ENCODE peak calls at places on chromosomes 5 and 9, in ten cellular contexts. One of them, this sample, is unnamed.

GRCh38 chr9:128116104-128117083 is 11.1 kb downstream of the PTGES2 start:
- DNase-seq in EH: no peak
- DNase-seq in activated CD4-positive, alpha-beta T cell treated with anti-CD3 and anti-CD28 coated beads for 24 hours: no peak
- DNase-seq in astrocyte of the cerebellum: no peak
- DNase-seq in mammary epithelial cell: no peak
- DNase-seq in stimulated activated CD8-positive, alpha-beta memory T cell treated with anti-CD3 and anti-CD28 coated beads, Interleukin-7, amount 100 ng/mL, for 48 hours: no peak
- DNase-seq in astrocyte of the spinal cord: no peak
- DNase-seq in HCT116: no peak
- DNase-seq in body of pancreas: no peak
- DNase-seq in retinal pigment epithelial cell: no peak
- DNase-seq in this sample: no peak

GRCh38 chr9:74920944-74921626 is 31.6 kb downstream of the C9orf40 start:
- DNase-seq in EH: no peak
- DNase-seq in activated CD4-positive, alpha-beta T cell treated with anti-CD3 and anti-CD28 coated beads for 24 hours: no peak
- DNase-seq in astrocyte of the cerebellum: no peak
- DNase-seq in mammary epithelial cell: peak; percentile 18
- DNase-seq in stimulated activated CD8-positive, alpha-beta memory T cell treated with anti-CD3 and anti-CD28 coated beads, Interleukin-7, amount 100 ng/mL, for 48 hours: no peak
- DNase-seq in astrocyte of the spinal cord: no peak
- DNase-seq in HCT116: no peak
- DNase-seq in body of pancreas: no peak
- DNase-seq in retinal pigment epithelial cell: no peak
- DNase-seq in this sample: no peak

GRCh38 chr9:5587024-5587423 is 41.9 kb upstream of the RIC1 start:
- DNase-seq in EH: peak; percentile 90
- DNase-seq in activated CD4-positive, alpha-beta T cell treated with anti-CD3 and anti-CD28 coated beads for 24 hours: peak; percentile 18
- DNase-seq in astrocyte of the cerebellum: no peak
- DNase-seq in mammary epithelial cell: peak; percentile 67
- DNase-seq in stimulated activated CD8-positive, alpha-beta memory T cell treated with anti-CD3 and anti-CD28 coated beads, Interleukin-7, amount 100 ng/mL, for 48 hours: peak; percentile 62
- DNase-seq in astrocyte of the spinal cord: peak; percentile 58
- DNase-seq in HCT116: no peak
- DNase-seq in body of pancreas: no peak
- DNase-seq in retinal pigment epithelial cell: no peak
- DNase-seq in this sample: no peak

GRCh38 chr9:111131219-111131618 is 92.9 kb upstream of the LPAR1 start:
- DNase-seq in EH: no peak
- DNase-seq in activated CD4-positive, alpha-beta T cell treated with anti-CD3 and anti-CD28 coated beads for 24 hours: no peak
- DNase-seq in astrocyte of the cerebellum: no peak
- DNase-seq in mammary epithelial cell: no peak
- DNase-seq in stimulated activated CD8-positive, alpha-beta memory T cell treated with anti-CD3 and anti-CD28 coated beads, Interleukin-7, amount 100 ng/mL, for 48 hours: no peak
- DNase-seq in astrocyte of the spinal cord: no peak
- DNase-seq in HCT116: no peak
- DNase-seq in body of pancreas: no peak
- DNase-seq in retinal pigment epithelial cell: no peak
- DNase-seq in this sample: no peak

GRCh38 chr9:312596-313320 is 98.1 kb downstream of the DOCK8 start:
- DNase-seq in EH: no peak
- DNase-seq in activated CD4-positive, alpha-beta T cell treated with anti-CD3 and anti-CD28 coated beads for 24 hours: no peak
- DNase-seq in astrocyte of the cerebellum: no peak
- DNase-seq in mammary epithelial cell: no peak
- DNase-seq in stimulated activated CD8-positive, alpha-beta memory T cell treated with anti-CD3 and anti-CD28 coated beads, Interleukin-7, amount 100 ng/mL, for 48 hours: no peak
- DNase-seq in astrocyte of the spinal cord: no peak
- DNase-seq in HCT116: no peak
- DNase-seq in body of pancreas: no peak
- DNase-seq in retinal pigment epithelial cell: no peak
- DNase-seq in this sample: no peak

GRCh38 chr5:53749611-53750010 is 189.2 kb downstream of the NDUFS4 start:
- DNase-seq in EH: peak; percentile 77
- DNase-seq in activated CD4-positive, alpha-beta T cell treated with anti-CD3 and anti-CD28 coated beads for 24 hours: no peak
- DNase-seq in astrocyte of the cerebellum: no peak
- DNase-seq in mammary epithelial cell: no peak
- DNase-seq in stimulated activated CD8-positive, alpha-beta memory T cell treated with anti-CD3 and anti-CD28 coated beads, Interleukin-7, amount 100 ng/mL, for 48 hours: no peak
- DNase-seq in astrocyte of the spinal cord: no peak
- DNase-seq in HCT116: no peak
- DNase-seq in body of pancreas: no peak
- DNase-seq in retinal pigment epithelial cell: no peak
- DNase-seq in this sample: no peak

GRCh38 chr9:103837940-103838339 is 256.2 kb upstream of the SMC2 start:
- DNase-seq in EH: no peak
- DNase-seq in activated CD4-positive, alpha-beta T cell treated with anti-CD3 and anti-CD28 coated beads for 24 hours: no peak
- DNase-seq in astrocyte of the cerebellum: no peak
- DNase-seq in mammary epithelial cell: no peak
- DNase-seq in stimulated activated CD8-positive, alpha-beta memory T cell treated with anti-CD3 and anti-CD28 coated beads, Interleukin-7, amount 100 ng/mL, for 48 hours: no peak
- DNase-seq in astrocyte of the spinal cord: no peak
- DNase-seq in HCT116: no peak
- DNase-seq in body of pancreas: no peak
- DNase-seq in retinal pigment epithelial cell: no peak
- DNase-seq in this sample: no peak

GRCh38 chr9:97412628-97413382 is 909 bp downstream of the TDRD7 start:
- DNase-seq in EH: no peak
- DNase-seq in activated CD4-positive, alpha-beta T cell treated with anti-CD3 and anti-CD28 coated beads for 24 hours: no peak
- DNase-seq in astrocyte of the cerebellum: no peak
- DNase-seq in mammary epithelial cell: peak; percentile 28
- DNase-seq in stimulated activated CD8-positive, alpha-beta memory T cell treated with anti-CD3 and anti-CD28 coated beads, Interleukin-7, amount 100 ng/mL, for 48 hours: no peak
- DNase-seq in astrocyte of the spinal cord: peak; percentile 7
- DNase-seq in HCT116: no peak
- DNase-seq in body of pancreas: no peak
- DNase-seq in retinal pigment epithelial cell: no peak
- DNase-seq in this sample: no peak

GRCh38 chr5:33537240-33537639 is 96.5 kb downstream of the TARS1 start:
- DNase-seq in EH: no peak
- DNase-seq in activated CD4-positive, alpha-beta T cell treated with anti-CD3 and anti-CD28 coated beads for 24 hours: no peak
- DNase-seq in astrocyte of the cerebellum: no peak
- DNase-seq in mammary epithelial cell: no peak
- DNase-seq in stimulated activated CD8-positive, alpha-beta memory T cell treated with anti-CD3 and anti-CD28 coated beads, Interleukin-7, amount 100 ng/mL, for 48 hours: no peak
- DNase-seq in astrocyte of the spinal cord: no peak
- DNase-seq in HCT116: no peak
- DNase-seq in body of pancreas: no peak
- DNase-seq in retinal pigment epithelial cell: no peak
- DNase-seq in this sample: no peak

GRCh38 chr5:54634089-54634488 is 116.5 kb downstream of the SNX18 start:
- DNase-seq in EH: no peak
- DNase-seq in activated CD4-positive, alpha-beta T cell treated with anti-CD3 and anti-CD28 coated beads for 24 hours: no peak
- DNase-seq in astrocyte of the cerebellum: no peak
- DNase-seq in mammary epithelial cell: peak; percentile 77
- DNase-seq in stimulated activated CD8-positive, alpha-beta memory T cell treated with anti-CD3 and anti-CD28 coated beads, Interleukin-7, amount 100 ng/mL, for 48 hours: no peak
- DNase-seq in astrocyte of the spinal cord: no peak
- DNase-seq in HCT116: no peak
- DNase-seq in body of pancreas: no peak
- DNase-seq in retinal pigment epithelial cell: no peak
- DNase-seq in this sample: no peak

GRCh38 chr9:128394404-128395168 is 23.4 kb downstream of the URM1 start:
- DNase-seq in EH: peak; percentile 59
- DNase-seq in activated CD4-positive, alpha-beta T cell treated with anti-CD3 and anti-CD28 coated beads for 24 hours: no peak
- DNase-seq in astrocyte of the cerebellum: no peak
- DNase-seq in mammary epithelial cell: no peak
- DNase-seq in stimulated activated CD8-positive, alpha-beta memory T cell treated with anti-CD3 and anti-CD28 coated beads, Interleukin-7, amount 100 ng/mL, for 48 hours: no peak
- DNase-seq in astrocyte of the spinal cord: no peak
- DNase-seq in HCT116: no peak
- DNase-seq in body of pancreas: no peak
- DNase-seq in retinal pigment epithelial cell: no peak
- DNase-seq in this sample: no peak

GRCh38 chr9:33161011-33161588 is 6.0 kb downstream of the B4GALT1 start:
- DNase-seq in EH: peak; percentile 99
- DNase-seq in activated CD4-positive, alpha-beta T cell treated with anti-CD3 and anti-CD28 coated beads for 24 hours: no peak
- DNase-seq in astrocyte of the cerebellum: peak; percentile 97
- DNase-seq in mammary epithelial cell: peak; percentile 96
- DNase-seq in stimulated activated CD8-positive, alpha-beta memory T cell treated with anti-CD3 and anti-CD28 coated beads, Interleukin-7, amount 100 ng/mL, for 48 hours: no peak
- DNase-seq in astrocyte of the spinal cord: peak; percentile 98
- DNase-seq in HCT116: peak; percentile 88
- DNase-seq in body of pancreas: peak; percentile 59
- DNase-seq in retinal pigment epithelial cell: peak; percentile 95
- DNase-seq in this sample: no peak

GRCh38 chr5:145775893-145776444 is 59.2 kb downstream of the PRELID2 start:
- DNase-seq in EH: peak; percentile 93
- DNase-seq in activated CD4-positive, alpha-beta T cell treated with anti-CD3 and anti-CD28 coated beads for 24 hours: no peak
- DNase-seq in astrocyte of the cerebellum: peak; percentile 38
- DNase-seq in mammary epithelial cell: peak; percentile 88
- DNase-seq in stimulated activated CD8-positive, alpha-beta memory T cell treated with anti-CD3 and anti-CD28 coated beads, Interleukin-7, amount 100 ng/mL, for 48 hours: no peak
- DNase-seq in astrocyte of the spinal cord: peak; percentile 87
- DNase-seq in HCT116: peak; percentile 47
- DNase-seq in body of pancreas: no peak
- DNase-seq in retinal pigment epithelial cell: peak; percentile 46
- DNase-seq in this sample: no peak

This sample was measured in H1.